ENCODE peak calls at places on chromosomes 5 and 9, in four cellular contexts. C, V, Y and B are unnamed samples.

GRCh38 chr9:126440042-126440441 is 113.4 kb downstream of the MVB12B start:
- DNase-seq in Y (no peak), C (no peak), V (no peak), B (no peak)

GRCh38 chr5:38208782-38209378 is 49.5 kb upstream of the EGFLAM start:
- DNase-seq in C (peak; percentile 4), Y (peak; percentile 34), V (peak; percentile 54), B (peak; percentile 44)

GRCh38 chr5:107218457-107219193 is 452.1 kb downstream of the EFNA5 start:
- DNase-seq in C (peak; percentile 69), Y (no peak), V (no peak), B (no peak)

GRCh38 chr9:109466623-109467590 is 31.2 kb downstream of the PTPN3 start:
- DNase-seq in Y (no peak), C (no peak), V (no peak), B (no peak)

GRCh38 chr5:84437673-84438315 is 53.1 kb upstream of the EDIL3 start:
- DNase-seq in V (peak; percentile 23), C (peak; percentile 40), Y (no peak), B (no peak)

GRCh38 chr9:129108805-129109370 is 1.7 kb downstream of the CRAT start:
- DNase-seq in V (peak; percentile 85), Y (no peak), C (no peak), B (no peak)

GRCh38 chr5:96733771-96734498 is 71.8 kb downstream of the CAST start:
- DNase-seq in Y (no peak), V (peak; percentile 93), C (no peak), B (peak; percentile 78)

GRCh38 chr5:16994576-16994975 is 58.5 kb upstream of the MYO10 start:
- DNase-seq in V (no peak), C (no peak), Y (no peak), B (no peak)

GRCh38 chr5:166436857-166437256 is 1854.6 kb upstream of the WWC1 start:
- DNase-seq in Y (no peak), C (no peak), V (no peak), B (no peak)

GRCh38 chr5:55495216-55495615 is 39.5 kb downstream of the PLPP1 start:
- DNase-seq in V (no peak), C (no peak), Y (no peak), B (no peak)

GRCh38 chr9:119961774-119962408 is 592.7 kb upstream of the BRINP1 start:
- DNase-seq in V (peak; percentile 72), C (no peak), Y (peak; percentile 47), B (no peak)

GRCh38 chr9:101705135-101705661 is 33.2 kb downstream of the GRIN3A start:
- DNase-seq in Y (no peak), C (no peak), V (peak; percentile 66), B (peak; percentile 51)

GRCh38 chr9:18499987-18500386 is 26.0 kb downstream of the ADAMTSL1 start:
- DNase-seq in Y (no peak), V (no peak), C (no peak), B (no peak)

GRCh38 chr5:111635151-111635945 is 121.6 kb downstream of the NREP start:
- DNase-seq in V (no peak), C (no peak), Y (no peak), B (no peak)